ENCODE peak calls at places on chromosomes 12 and 14, in five cellular contexts. Z, W, O, K and P are unnamed samples.

GRCh38 chr14:26595922-26596721 is 1.7 kb downstream of the NOVA1 start:
- DNase-seq in K (no peak), W (no peak), Z (no peak), O (no peak), P (no peak)

GRCh38 chr14:96253140-96253539 is 2.9 kb upstream of the BDKRB1 start:
- DNase-seq in K (no peak), W (peak; percentile 64), Z (no peak), O (no peak), P (no peak)

GRCh38 chr12:78392918-78393317 is 471.7 kb upstream of the SYT1 start:
- DNase-seq in Z (no peak), O (no peak), K (no peak), W (no peak), P (no peak)

GRCh38 chr14:89447182-89447970 is 30.3 kb upstream of the FOXN3 start:
- DNase-seq in K (no peak), O (no peak), Z (no peak), W (no peak), P (no peak)

GRCh38 chr12:94565683-94566082 is 84.7 kb downstream of the TMCC3 start:
- DNase-seq in Z (no peak), O (no peak), K (no peak), W (no peak), P (no peak)

GRCh38 chr12:105334568-105334967 is 4.1 kb downstream of the C12orf75 start:
- DNase-seq in Z (no peak), O (peak; percentile 7), W (no peak), K (no peak), P (no peak)

GRCh38 chr12:113980537-113981337 is 14.6 kb upstream of the RBM19 start:
- DNase-seq in O (no peak), Z (no peak), K (peak; percentile 47), W (peak; percentile 36), P (peak; percentile 43)

GRCh38 chr12:94973202-94973601 is 30.3 kb downstream of the NDUFA12 start:
- DNase-seq in W (no peak), K (no peak), O (no peak), Z (no peak), P (no peak)

GRCh38 chr14:77248666-77249065 is 22.3 kb downstream of the NGB start:
- DNase-seq in W (no peak), Z (no peak), O (no peak), K (no peak), P (no peak)

GRCh38 chr14:46574236-46574970 is 77.2 kb downstream of the RPL10L start:
- DNase-seq in K (no peak), Z (no peak), O (no peak), W (no peak), P (no peak)

GRCh38 chr12:62640910-62641448 is 174.4 kb downstream of the MON2 start:
- DNase-seq in K (no peak), Z (no peak), W (no peak), O (no peak), P (no peak)

DNA sequence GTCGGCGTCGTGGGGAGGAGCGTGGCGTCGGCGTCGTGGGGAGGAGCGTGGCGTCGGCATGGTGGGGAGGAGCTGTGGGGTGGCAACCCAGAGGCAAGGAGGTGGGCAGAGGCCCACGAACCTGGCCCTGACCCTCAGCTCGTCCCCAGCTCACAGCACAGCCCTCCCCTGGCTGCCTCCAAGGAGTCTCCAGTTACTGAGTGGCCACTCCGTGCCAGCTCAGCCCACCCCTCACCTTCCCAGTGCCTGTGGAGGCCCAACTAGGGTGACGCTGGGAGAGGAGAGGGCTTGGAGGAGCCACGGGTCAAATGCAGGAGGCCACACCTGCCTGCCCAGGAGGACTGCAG is 5.8 kb downstream of the ADSS1 start:
- DNase-seq in O (no peak), W (no peak), K (no peak), Z (no peak), P (no peak)
- H3K27ac ChIP-seq in O (no peak overlapping the region), W (no peak overlapping the region), K (no peak overlapping the region), Z (no peak overlapping the region), P (no peak overlapping the region)

DNA sequence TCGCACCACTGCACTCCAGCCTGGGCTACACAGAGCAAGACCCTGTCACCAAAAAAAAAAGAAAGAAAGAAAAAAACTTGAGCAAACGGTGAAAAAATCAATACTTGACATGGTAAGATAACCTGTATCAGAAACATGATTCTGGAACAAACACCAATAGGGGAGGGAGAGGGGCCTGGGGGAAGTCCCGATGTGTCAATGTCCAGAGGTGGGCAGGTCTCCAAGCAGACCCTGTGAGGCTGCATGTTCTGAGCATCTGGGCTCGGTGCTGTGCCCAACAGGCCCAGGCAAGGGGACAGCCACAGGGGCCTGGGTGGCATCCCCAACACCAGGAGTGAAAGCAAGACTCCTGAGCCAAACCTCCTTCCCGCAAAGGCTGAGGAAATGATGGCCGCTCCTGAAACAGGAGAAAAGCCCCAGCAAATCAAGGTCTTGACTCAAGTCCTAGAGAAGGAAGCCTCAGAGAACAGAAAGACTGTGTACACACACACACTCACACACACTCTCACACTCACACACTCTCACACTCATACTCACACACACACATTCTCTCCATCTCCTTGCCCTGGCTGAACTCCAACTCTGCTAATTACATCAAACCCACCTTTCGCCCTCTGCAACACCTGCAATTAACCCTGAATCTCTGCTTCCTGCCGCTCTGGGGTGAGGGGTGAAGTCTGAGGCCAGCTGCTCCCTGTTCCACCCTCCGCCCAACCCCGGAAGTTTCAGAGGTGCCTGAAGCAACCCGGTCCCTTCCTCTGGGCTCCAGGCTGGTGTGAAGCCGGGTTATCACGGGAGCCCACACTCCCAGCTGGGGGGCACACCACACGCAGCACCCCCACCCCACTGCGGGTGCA is 20.4 kb downstream of the CCDC88C start:
- DNase-seq in K (no peak), Z (peak; percentile 34), O (peak; percentile 89), W (no peak), P (peak; percentile 54)
- H3K4me3 ChIP-seq in K (no peak overlapping the region), Z (no peak overlapping the region), O (no peak overlapping the region), W (no peak overlapping the region), P (no peak overlapping the region)

GRCh38 chr12:53067993-53068770 is 11.0 kb downstream of the SPRYD3 start:
- DNase-seq in W (no peak), K (no peak), O (no peak), Z (no peak), P (no peak)

GRCh38 chr12:53070901-53071492 is 8.2 kb downstream of the SPRYD3 start:
- DNase-seq in O (no peak), Z (no peak), K (no peak), W (no peak), P (no peak)

GRCh38 chr12:53071591-53072551 is 7.3 kb downstream of the SPRYD3 start:
- DNase-seq in K (no peak), O (no peak), Z (peak; percentile 87), W (no peak), P (no peak)

GRCh38 chr12:53068811-53069585 is 10.2 kb downstream of the SPRYD3 start:
- DNase-seq in O (no peak), K (no peak), W (no peak), Z (no peak), P (no peak)

DNA sequence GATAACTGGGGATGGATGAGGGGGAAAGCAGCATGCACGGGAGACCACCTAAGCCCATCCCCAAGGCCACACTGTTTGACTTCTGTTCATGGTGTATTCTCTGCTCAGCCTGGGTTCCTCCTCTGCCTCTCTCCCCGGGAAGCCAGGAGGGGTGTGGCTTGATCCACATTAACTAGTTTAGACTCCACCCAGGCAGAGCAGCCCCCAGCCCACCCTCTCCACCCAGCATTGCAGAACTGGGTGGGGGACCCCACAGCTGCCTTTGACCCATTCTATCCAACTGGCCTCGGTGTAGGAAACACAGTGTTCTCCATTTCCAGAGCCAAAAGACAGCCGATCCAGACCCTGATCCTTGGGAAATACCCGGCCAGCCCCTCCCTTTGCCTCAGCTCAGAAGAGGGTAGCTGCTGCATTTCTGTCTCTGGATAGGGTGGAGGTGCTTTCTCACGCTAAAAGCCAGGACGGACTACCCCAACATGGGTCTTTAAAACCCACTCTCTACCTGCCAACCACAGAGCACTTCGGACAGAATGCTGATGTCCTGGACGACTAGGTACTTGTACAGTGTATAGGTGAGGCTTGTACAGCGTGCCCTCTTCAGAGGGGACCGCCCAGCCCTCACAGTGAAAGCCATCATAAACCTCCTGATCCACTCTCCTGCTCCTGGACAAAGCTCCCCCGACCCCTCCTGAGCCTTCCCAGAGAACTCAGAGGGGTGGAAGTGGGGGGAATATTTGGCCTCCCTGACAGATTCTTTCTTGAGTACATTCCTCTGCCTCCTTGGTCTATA is 9.4 kb downstream of the SPRYD3 start:
- DNase-seq in K (no peak), O (peak; percentile 24), Z (peak; percentile 52), W (no peak), P (no peak)
- H3K4me1 ChIP-seq in K (peaks cover 30% of the 10 kb centered on the region), O (no peaks in the 10 kb centered on the region), Z (peaks cover 34% of the 10 kb centered on the region), W (peaks cover 24% of the 10 kb centered on the region), P (peaks cover 11% of the 10 kb centered on the region)

DNA sequence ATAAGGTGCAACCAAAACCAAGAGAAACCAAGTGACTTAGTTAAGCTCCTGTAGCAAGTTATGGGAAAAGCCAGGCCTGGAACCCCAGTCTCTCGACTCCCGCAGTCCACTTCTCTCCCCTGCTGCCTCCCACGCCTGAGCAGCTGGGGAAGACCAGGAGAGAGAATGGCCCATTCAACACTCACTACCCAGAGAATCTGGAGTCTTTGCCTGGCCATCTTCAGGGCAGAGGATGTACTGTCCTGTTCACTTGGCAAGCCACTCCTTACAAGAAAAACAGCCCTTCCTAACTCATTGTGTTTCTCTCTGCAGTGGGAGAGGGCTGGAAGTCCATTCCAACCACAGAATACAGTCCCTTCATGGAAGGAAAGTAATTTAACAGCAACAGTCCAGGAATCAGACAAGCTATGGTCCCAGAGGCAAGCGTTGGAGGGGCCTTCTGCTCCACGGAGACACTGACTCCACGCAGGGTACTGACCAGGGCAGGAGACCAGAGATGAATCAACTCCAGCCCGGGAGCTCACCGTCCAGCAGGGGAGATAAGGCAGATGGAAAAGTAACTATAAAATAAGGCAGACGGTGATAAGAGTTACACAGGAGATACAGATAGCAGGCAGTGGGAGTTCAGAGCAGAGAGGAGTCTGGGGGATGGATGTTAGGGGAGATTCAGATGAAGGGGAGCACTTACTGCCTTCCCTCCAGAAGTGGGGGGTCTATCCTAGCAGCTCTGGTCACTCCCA is 1.6 kb downstream of the PITPNM2 start:
- DNase-seq in Z (no peak), K (no peak), O (no peak), W (peak; percentile 19), P (no peak)
- H3K27ac ChIP-seq in Z (peak overlapping the region; percentile 67), K (no peak overlapping the region), O (peak overlapping the region; percentile 24), W (peak overlapping the region; percentile 93), P (no peak overlapping the region)

GRCh38 chr12:6849427-6849826 is 1.7 kb downstream of the CDCA3 start:
- DNase-seq in K (no peak), W (no peak), Z (no peak), O (no peak), P (no peak)
- H3K4me3 ChIP-seq in K (no peak overlapping the region), W (no peak overlapping the region), Z (no peak overlapping the region), O (no peak overlapping the region), P (no peak overlapping the region)

GRCh38 chr14:104682107-104682593 is 7.3 kb upstream of the INF2 start:
- DNase-seq in K (no peak), Z (no peak), W (peak; percentile 55), O (no peak), P (no peak)
- H3K4me1 ChIP-seq in K (peaks cover 92% of the 10 kb centered on the region), Z (peaks cover 48% of the 10 kb centered on the region), W (peaks cover 85% of the 10 kb centered on the region), O (peaks cover 36% of the 10 kb centered on the region), P (peaks cover 46% of the 10 kb centered on the region)

GRCh38 chr14:29045237-29045636 is 278.6 kb downstream of the FOXG1 start:
- DNase-seq in O (no peak), K (no peak), W (no peak), Z (no peak), P (no peak)
- H3K27ac ChIP-seq in O (no peak overlapping the region), K (no peak overlapping the region), W (no peak overlapping the region), Z (no peak overlapping the region), P (no peak overlapping the region)

DNA sequence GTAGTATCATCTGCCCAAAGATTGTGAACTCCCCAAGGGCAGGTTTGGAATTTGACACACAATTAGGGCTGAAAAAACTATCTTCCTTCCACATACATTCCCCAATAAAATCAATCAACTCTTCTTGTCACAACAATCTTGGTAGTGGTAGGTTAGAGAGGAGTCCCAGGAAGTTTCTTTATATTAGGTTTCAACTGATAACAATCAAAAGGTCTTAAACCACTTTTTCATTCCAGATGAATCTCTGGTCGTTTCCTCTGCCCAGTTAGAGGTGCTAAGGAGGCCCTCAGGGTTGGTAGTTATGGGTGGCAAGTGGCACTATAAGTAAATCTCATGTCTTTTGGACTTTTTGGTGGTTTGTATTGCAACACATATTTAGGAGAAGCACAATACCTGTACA is 1.7 kb upstream of the SLC38A2 start:
- DNase-seq in O (no peak), Z (no peak), W (no peak), K (no peak), P (no peak)
- H3K4me3 ChIP-seq in O (no peak overlapping the region), Z (no peak overlapping the region), W (no peak overlapping the region), K (peak overlapping the region; percentile 94), P (no peak overlapping the region)